ENCODE peak calls at places on chromosomes 3 and 15, in four cellular contexts. W, K, V and D are unnamed samples.

GRCh38 chr3:129599607-129600006 is 6.9 kb downstream of the PLXND1 start:
- DNase-seq in W (no peak), K (peak), V (no peak), D (no peak)

GRCh38 chr3:143600762-143601161 is 247.5 kb downstream of the SLC9A9 start:
- DNase-seq in W (no peak), K (no peak), V (no peak), D (no peak)

GRCh38 chr3:115062412-115062956 is 84.6 kb downstream of the ZBTB20 start:
- DNase-seq in W (no peak), K (no peak), V (no peak), D (no peak)

GRCh38 chr3:169112153-169112892 is 551.2 kb downstream of the MECOM start:
- DNase-seq in W (peak), K (no peak), V (peak), D (no peak)

GRCh38 chr15:40930430-40931299 is 1.5 kb downstream of the DLL4 start:
- DNase-seq in W (peak), K (peak), V (peak), D (no peak)

GRCh38 chr3:107216711-107217110 is 160.5 kb upstream of the CCDC54 start:
- DNase-seq in W (no peak), K (no peak), V (no peak), D (no peak)

GRCh38 chr15:85947936-85948335 is 131.7 kb upstream of the AGBL1 start:
- DNase-seq in W (no peak), K (no peak), V (no peak), D (no peak)

GRCh38 chr3:41450416-41451231 is 251.3 kb downstream of the CTNNB1 start:
- DNase-seq in W (no peak), K (no peak), V (no peak), D (no peak)

GRCh38 chr3:54393150-54393549 is 270.8 kb downstream of the CACNA2D3 start:
- DNase-seq in W (no peak), K (no peak), V (no peak), D (no peak)

GRCh38 chr3:23735062-23735461 is 70.7 kb upstream of the UBE2E1 start:
- DNase-seq in W (no peak), K (no peak), V (no peak), D (no peak)

GRCh38 chr3:72152551-72153476 is 367.9 kb upstream of the PROK2 start:
- DNase-seq in W (peak), K (peak), V (peak), D (no peak)

GRCh38 chr3:1506090-1506489 is 413.3 kb downstream of the CNTN6 start:
- DNase-seq in W (no peak), K (no peak), V (no peak), D (no peak)

GRCh38 chr15:95252404-95252803 is 1021.0 kb downstream of the MCTP2 start:
- DNase-seq in W (no peak), K (no peak), V (no peak), D (no peak)

GRCh38 chr3:183410280-183410679 is 18.1 kb downstream of the MCF2L2 start:
- DNase-seq in W (no peak), K (peak), V (no peak), D (no peak)

GRCh38 chr3:71849674-71850073 is 64.7 kb upstream of the PROK2 start:
- DNase-seq in W (no peak), K (no peak), V (no peak), D (no peak)

GRCh38 chr3:45055032-45055410 is 28.9 kb downstream of the CLEC3B start:
- DNase-seq in W (no peak), K (no peak), V (no peak), D (no peak)

GRCh38 chr3:37458162-37458895 is 283.9 kb upstream of the LRRFIP2 start:
- DNase-seq in W (no peak), K (no peak), V (no peak), D (no peak)

GRCh38 chr15:43370975-43371974 is at the start of the genes TUBGCP4 and ZSCAN29:
- DNase-seq in W (peak), K (peak), V (peak), D (no peak)

GRCh38 chr15:43376017-43376705 is 5.3 kb downstream of the TUBGCP4 start:
- DNase-seq in W (peak), K (peak), V (peak), D (no peak)

DNA sequence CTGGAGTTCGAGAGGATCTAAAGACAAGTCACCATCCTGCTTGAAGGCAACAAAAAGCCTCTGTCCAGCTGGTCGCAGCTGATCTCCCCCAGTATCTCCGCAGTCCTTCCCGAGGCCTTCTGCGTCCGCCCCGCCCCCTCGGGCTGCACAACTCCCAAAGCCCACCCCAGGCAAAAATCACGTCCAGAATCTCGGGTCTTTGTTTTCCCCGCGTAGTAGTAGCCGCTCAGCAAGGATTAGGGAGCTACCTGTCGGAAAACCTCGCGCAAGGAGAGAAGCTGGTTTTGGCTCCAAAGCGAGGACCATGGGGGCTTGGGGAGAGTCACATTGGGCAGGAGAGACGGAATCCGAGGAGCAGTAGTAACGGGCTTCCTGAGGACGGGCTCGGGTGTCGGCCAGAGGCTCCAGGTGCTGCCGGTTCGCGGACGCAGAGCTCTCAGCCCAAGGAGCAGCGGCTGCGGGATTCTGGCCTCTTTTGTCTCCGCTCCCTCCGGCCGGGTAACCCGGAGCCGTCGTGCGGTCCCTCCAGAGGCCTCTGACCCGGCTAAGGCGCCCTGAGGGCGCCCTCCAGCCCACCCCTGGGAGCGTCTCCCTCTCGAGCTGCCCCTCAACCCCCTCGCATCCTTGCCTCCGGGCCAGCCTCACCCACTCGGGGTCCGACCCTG is 401 bp downstream of the ZSCAN29 start:
- DNase-seq in W (peak), K (peak), V (no peak), D (no peak)
- TF ChIP-seq TCF7L2 in W (no peak), K (no peak), V (no peak), D (no peak)

DNA sequence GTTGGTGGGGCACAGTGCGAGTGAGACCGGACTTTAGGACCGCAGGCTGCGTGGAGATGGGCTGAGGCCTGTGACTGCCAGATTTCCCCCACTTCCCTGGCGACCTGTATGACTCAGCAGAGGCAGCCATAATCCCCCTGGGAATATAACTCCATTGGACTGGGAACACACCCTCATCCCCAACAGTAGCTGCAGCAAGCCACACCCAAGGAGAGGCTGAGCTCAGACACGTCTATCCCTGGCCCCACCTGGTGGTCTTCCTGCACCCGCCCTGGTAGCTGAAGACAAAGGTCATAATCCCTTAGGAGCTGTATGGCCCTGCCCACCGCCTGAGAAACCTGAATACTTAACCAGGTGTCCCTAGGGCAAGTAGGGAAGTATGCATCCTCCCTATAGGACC is 42.6 kb downstream of the DZIP1L start:
- DNase-seq in W (no peak), K (no peak), V (no peak), D (no peak)
- TF ChIP-seq REST in W (no peak), K (no peak), V (no peak), D (no peak)

DNA sequence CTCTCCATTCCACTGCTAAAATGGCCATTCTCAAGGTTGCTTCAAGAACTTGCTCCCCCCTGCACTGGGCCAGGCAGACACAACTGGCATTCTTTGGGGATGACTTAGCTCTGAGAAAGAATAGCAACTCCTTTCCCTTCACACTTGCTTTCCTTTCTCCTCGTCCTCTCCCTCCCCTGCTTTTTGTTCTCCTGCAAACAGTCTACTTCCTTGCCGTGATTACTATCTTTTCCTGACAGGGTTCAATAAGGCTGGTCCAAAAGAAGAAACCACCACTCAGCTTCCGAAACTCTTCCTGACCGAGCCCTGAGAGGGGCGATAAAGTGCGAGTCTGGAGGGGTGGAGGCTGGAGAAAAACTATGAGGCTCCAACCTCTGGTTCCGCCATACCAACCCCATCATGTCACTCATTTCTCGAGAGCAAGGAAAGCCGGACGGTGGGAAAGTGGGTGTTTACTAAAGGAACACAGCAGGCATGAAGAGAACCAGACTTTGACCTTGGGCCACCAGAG is 5.0 kb downstream of the AMOTL2 start:
- DNase-seq in W (no peak), K (no peak), V (no peak), D (no peak)
- TF ChIP-seq TCF7L2 in W (no peak), K (no peak), V (no peak), D (no peak)

GRCh38 chr15:70096215-70096974 is 1.3 kb downstream of the TLE3 start:
- DNase-seq in W (no peak), K (peak), V (no peak), D (no peak)
- TF ChIP-seq REST in W (no peak), K (no peak), V (no peak), D (no peak)

GRCh38 chr3:9947025-9947995 is 4.9 kb downstream of the PRRT3 start:
- DNase-seq in W (peak), K (no peak), V (peak), D (no peak)
- TF ChIP-seq TCF7L2 in W (no peak), K (no peak), V (peak), D (no peak)

GRCh38 chr15:82894971-82895520 is 57.5 kb downstream of the HOMER2 start:
- DNase-seq in W (no peak), K (no peak), V (no peak), D (no peak)
- TF ChIP-seq REST in W (no peak), K (no peak), V (no peak), D (no peak)

GRCh38 chr15:20280933-20281463 is 260.6 kb downstream of the GOLGA6L6 start:
- DNase-seq in W (no peak), K (no peak), V (no peak), D (no peak)
- TF ChIP-seq TCF7L2 in W (no peak), K (no peak), V (no peak), D (no peak)

GRCh38 chr15:64071931-64072765 is 21.5 kb downstream of the CIAO2A start:
- DNase-seq in W (no peak), K (no peak), V (no peak), D (no peak)

GRCh38 chr15:64068133-64068532 is 21.8 kb upstream of the DAPK2 start:
- DNase-seq in W (no peak), K (no peak), V (no peak), D (no peak)

GRCh38 chr15:64072812-64073211 is 20.8 kb downstream of the CIAO2A start:
- DNase-seq in W (peak), K (no peak), V (no peak), D (no peak)

GRCh38 chr15:64070106-64070505 is 23.5 kb downstream of the CIAO2A start:
- DNase-seq in W (no peak), K (no peak), V (no peak), D (no peak)

DNA sequence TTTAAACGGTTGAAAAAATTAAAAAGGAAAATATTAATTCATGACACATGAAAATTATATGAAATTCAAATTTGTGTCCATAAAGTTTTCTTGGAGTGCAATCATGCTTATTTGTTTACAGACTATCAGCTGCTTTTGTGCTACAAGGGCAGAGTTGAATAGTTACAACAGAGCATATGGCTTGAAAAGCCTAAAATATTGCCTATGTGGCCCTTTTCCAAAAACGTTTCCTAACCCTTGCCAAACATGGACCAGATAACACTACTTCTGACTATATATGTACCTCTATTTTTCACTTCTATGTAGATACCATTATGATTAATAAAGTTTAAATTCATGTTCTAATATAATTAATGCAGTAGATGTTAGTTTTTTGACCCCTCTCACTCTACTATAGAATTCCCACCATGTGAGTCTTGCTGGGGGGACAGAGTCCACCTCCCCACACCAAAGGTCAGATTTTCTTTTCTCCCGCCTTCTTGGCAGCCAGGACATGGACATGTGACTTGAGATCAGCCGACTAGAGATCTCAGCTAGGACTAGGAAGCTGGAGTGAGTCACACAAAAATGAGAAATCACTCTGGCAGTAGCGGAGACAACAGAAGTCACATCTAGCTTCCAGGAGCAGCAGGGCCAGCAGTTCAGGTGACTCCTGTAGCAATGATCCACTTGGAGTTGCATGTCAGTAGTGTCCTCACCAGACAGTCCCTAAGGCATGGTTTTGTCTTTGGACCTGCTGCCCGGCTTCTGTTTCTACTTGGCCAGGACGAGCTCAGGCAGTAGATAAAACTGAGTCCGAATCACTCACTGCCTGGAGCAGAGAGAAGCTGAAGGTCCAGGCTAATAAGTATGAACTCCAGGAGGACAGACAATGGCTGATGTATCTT is 22.4 kb downstream of the CIAO2A start:
- DNase-seq in W (peak), K (peak), V (no peak), D (peak)
- TF ChIP-seq REST in W (no peak), K (no peak), V (no peak), D (no peak)

DNA sequence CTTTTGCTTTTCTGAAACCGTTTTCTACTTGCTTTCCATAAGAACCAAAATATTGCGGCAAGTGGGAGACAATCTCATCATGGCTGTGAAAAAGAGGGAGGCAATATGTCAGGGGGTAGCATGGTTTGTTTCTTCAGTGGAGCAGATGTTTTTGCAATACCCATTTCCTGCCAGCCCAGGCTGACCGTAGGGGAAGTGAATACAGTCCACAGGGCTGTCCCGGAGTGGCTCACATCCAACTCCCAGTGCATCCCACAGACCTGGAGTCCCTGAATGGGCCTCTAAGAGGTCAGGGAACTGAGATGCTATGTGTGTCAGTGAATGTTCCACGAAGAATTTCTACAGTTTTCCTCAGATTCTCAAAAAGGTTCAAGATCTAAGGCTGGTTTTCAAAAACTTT is 69.6 kb downstream of the EPHB1 start:
- DNase-seq in W (no peak), K (no peak), V (no peak), D (no peak)
- TF ChIP-seq TCF7L2 in W (no peak), K (no peak), V (no peak), D (no peak)